ENCODE peak calls at places on chromosomes 5 and 9, in five cellular contexts. U is H1, H is Panc1, O is SK-N-SH, B is spleen. C is an unnamed sample.

GRCh38 chr5:178114325-178115135 is 1.2 kb downstream of the N4BP3 start:
- DNase-seq in U (no peak), H (no peak), O (no peak), B (peak; percentile 88), C (no peak)

GRCh38 chr9:20621553-20622329 is 558 bp downstream of the MLLT3 start:
- DNase-seq in U (peak; percentile 66), H (no peak), O (peak; percentile 84), B (peak; percentile 91), C (peak; percentile 58)

GRCh38 chr9:69900406-69900805 is 79.8 kb downstream of the CFAP95 start:
- DNase-seq in U (no peak), H (no peak), O (no peak), B (no peak), C (no peak)

GRCh38 chr9:70519912-70520724 is 105.7 kb upstream of the KLF9 start:
- DNase-seq in U (no peak), H (no peak), O (no peak), B (no peak), C (no peak)

GRCh38 chr9:113738898-113739604 is 137.1 kb upstream of the ZNF618 start:
- DNase-seq in U (no peak), H (no peak), O (peak; percentile 15), B (no peak), C (no peak)

GRCh38 chr9:110832916-110833315 is 164.3 kb downstream of the MUSK start:
- DNase-seq in U (no peak), H (no peak), O (no peak), B (no peak), C (no peak)

GRCh38 chr5:1319436-1320343 is 24.8 kb upstream of the TERT start:
- DNase-seq in U (no peak), H (no peak), O (no peak), B (peak; percentile 71), C (no peak)

GRCh38 chr9:117723986-117724654 is 19.9 kb downstream of the TLR4 start:
- DNase-seq in U (no peak), H (no peak), O (no peak), B (peak; percentile 66), C (no peak)

GRCh38 chr5:16889972-16890519 is 46.0 kb downstream of the MYO10 start:
- DNase-seq in U (no peak), H (no peak), O (no peak), B (no peak), C (no peak)

GRCh38 chr5:142627371-142628217 is 58.3 kb downstream of the FGF1 start:
- DNase-seq in U (no peak), H (no peak), O (no peak), B (no peak), C (no peak)

GRCh38 chr9:13524245-13524644 is 244.8 kb upstream of the MPDZ start:
- DNase-seq in U (no peak), H (no peak), O (no peak), B (no peak), C (no peak)

GRCh38 chr9:1591310-1591709 is 423.8 kb upstream of the SMARCA2 start:
- DNase-seq in U (no peak), H (no peak), O (no peak), B (no peak), C (no peak)

GRCh38 chr5:178403956-178404600 is 171.5 kb upstream of the PHYKPL start:
- DNase-seq in U (no peak), H (no peak), O (no peak), B (no peak), C (no peak)

GRCh38 chr9:75866273-75866871 is 24.1 kb upstream of the PCSK5 start:
- DNase-seq in U (peak; percentile 64), H (no peak), O (peak; percentile 15), B (no peak), C (peak; percentile 35)

GRCh38 chr5:89520771-89521170 is 637.8 kb upstream of the MEF2C start:
- DNase-seq in U (no peak), H (no peak), O (no peak), B (no peak), C (no peak)

GRCh38 chr5:73374520-73375235 is 73.9 kb downstream of the FOXD1 start:
- DNase-seq in U (no peak), H (no peak), O (no peak), B (no peak), C (no peak)

GRCh38 chr5:172866802-172867748 is 33.0 kb downstream of the ERGIC1 start:
- DNase-seq in U (peak; percentile 56), H (no peak), O (no peak), B (peak; percentile 66), C (no peak)

GRCh38 chr5:50501510-50502209 is 60.6 kb upstream of the EMB start:
- DNase-seq in U (no peak), H (no peak), O (no peak), B (no peak), C (no peak)

GRCh38 chr5:124453221-124454032 is 293.0 kb downstream of the ZNF608 start:
- DNase-seq in U (no peak), H (peak; percentile 2), O (no peak), B (no peak), C (no peak)

GRCh38 chr5:8720476-8720875 is 825.4 kb downstream of the SEMA5A start:
- DNase-seq in U (no peak), H (no peak), O (no peak), B (no peak), C (no peak)

GRCh38 chr9:115157245-115157674 is 39.3 kb upstream of the TNC start:
- DNase-seq in U (no peak), H (no peak), O (no peak), B (no peak), C (no peak)

GRCh38 chr9:126982215-126983002 is 67.8 kb downstream of the RALGPS1 start:
- DNase-seq in U (no peak), H (no peak), O (no peak), B (no peak), C (no peak)

GRCh38 chr9:109256381-109256780 is 64.5 kb downstream of the EPB41L4B start:
- DNase-seq in U (no peak), H (no peak), O (no peak), B (no peak), C (no peak)

GRCh38 chr5:169251685-169252084 is 49.3 kb downstream of the SLIT3 start:
- DNase-seq in U (no peak), H (no peak), O (peak; percentile 56), B (no peak), C (no peak)

GRCh38 chr5:3359642-3360041 is 236.0 kb upstream of the IRX1 start:
- DNase-seq in U (no peak), H (no peak), O (no peak), B (no peak), C (no peak)

GRCh38 chr5:3362606-3362910 is 233.1 kb upstream of the IRX1 start:
- DNase-seq in U (no peak), H (no peak), O (no peak), B (no peak), C (no peak)

GRCh38 chr5:3364433-3364832 is 231.2 kb upstream of the IRX1 start:
- DNase-seq in U (no peak), H (no peak), O (no peak), B (no peak), C (no peak)

GRCh38 chr5:3364941-3365340 is 230.7 kb upstream of the IRX1 start:
- DNase-seq in U (no peak), H (no peak), O (no peak), B (no peak), C (no peak)

DNA sequence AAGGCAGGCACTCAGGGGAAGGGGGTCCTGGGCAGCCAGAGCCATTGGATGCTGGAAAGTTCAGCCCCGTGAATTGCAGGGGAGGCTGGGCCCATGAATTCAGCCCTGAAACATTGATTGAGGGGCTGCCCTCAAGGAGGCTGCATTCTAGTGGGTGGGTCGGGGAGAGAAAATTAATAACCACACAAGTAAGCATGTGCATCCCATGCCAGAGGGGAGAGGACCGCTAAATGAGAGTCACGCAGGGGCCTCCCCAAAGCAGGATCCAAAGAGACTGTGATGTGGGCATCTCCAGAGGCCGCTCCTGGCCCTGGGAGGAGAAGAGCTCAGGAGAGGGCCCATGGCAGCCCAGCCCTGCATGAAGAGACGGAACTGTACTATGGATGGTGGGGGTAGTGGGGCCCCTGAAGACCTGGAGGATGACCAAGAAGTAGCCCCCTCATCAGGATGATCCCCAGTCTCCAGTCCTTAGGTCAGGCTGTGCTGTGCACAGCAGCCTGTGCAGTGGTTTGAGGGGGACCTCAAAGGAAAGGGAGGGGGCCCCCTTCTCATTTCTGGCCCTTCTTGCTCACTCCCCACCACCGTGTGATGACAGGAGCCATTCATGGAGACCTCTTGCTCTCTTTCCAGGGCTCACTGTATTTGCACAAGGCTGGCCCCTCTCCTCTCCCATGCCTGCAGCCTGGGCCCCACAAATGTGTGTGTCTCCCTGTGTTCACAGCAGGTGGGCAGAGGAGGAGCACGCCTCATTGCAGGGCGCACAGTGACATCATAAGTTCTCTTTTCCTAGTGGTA is 233.6 kb upstream of the IRX1 start:
- DNase-seq in U (no peak), H (no peak), O (no peak), B (no peak), C (no peak)
- TF ChIP-seq POLR2AphosphoS5 in U (no peak), H (no peak), O (no peak), B (no peak), C (no peak)

DNA sequence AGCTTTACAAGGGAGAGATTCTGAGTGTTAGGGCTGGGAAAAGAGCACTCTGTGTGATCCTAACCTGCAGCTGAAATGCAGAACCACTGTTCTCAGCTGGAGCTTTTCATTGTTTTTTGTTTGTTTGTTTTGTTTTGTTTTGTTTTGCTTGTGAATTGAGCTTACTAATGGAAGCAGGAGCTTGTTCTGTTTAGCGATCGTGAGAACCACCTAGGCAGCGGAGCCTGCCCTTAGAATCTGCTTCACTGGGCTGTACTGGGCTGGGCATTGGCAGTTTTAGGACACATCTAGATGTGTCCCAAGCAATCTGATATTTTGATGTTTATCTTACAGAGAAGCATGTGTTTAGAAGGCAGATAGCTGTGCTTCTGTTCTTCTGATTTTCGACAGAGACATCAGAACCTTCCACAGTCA is 14.3 kb downstream of the SYK start:
- DNase-seq in U (no peak), H (no peak), O (no peak), B (no peak), C (no peak)
- H3K36me3 ChIP-seq in U (no peaks in the 10 kb centered on the region), H (no peaks in the 10 kb centered on the region), O (no peaks in the 10 kb centered on the region), B (no peaks in the 10 kb centered on the region), C (no peaks in the 10 kb centered on the region)

DNA sequence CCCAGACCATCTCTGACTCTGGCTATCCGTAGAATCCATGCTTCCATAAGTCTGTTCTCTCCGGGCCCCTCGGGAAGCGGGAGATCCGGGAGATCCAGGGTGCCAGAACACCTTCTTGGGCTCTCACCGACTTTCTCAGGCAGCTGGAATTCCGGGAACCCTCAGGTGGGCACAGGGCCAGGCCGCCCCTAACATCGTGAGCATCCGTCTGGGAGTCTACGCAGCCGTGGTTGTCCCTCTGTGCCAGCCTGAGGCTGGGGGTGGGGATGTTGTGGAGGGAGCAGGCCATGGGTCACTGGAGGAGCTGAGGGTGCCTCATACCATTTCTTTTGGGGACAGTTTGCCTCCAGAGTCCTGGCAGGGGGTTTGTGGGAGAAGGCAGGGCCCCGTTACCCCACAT is 92.3 kb upstream of the COL5A1 start:
- DNase-seq in U (no peak), H (no peak), O (no peak), B (peak; percentile 19), C (no peak)
- TF ChIP-seq POLR2AphosphoS5 in U (no peak), H (no peak), O (no peak), B (no peak), C (no peak)

DNA sequence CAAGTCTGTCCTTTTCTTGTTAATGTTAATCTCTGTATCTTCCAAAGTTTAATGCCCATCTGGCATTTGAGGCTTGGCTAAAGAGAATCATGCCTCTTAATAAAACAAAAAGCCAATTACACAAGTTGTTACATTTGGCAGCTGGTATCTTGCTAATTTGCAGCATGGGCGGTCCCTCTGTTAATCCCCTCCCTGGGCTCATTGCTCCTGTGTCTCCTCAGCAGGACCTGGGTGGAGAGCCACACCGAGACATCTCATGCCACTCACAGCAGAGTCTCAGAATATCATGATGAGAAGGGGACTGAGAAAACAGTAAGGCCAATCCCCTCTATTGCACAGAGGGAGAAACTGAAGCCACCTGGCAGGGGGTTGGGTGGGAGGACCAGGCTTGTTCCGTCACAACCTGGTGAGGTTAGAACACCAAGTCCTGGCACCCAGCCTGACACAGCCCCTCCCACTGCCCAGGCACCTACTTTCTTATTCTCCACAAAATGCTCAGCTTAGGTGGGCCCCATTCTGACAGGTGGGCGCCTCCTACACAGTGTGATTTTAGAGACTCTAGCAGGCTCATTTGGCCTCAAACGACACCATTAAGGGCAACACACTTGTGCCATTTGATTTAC is 243.1 kb downstream of the FSTL4 start:
- DNase-seq in U (no peak), H (no peak), O (no peak), B (no peak), C (no peak)
- H3K36me3 ChIP-seq in U (no peaks in the 10 kb centered on the region), H (no peaks in the 10 kb centered on the region), O (no peaks in the 10 kb centered on the region), B (no peaks in the 10 kb centered on the region), C (no peaks in the 10 kb centered on the region)